ENCODE peak calls at places on chromosomes 6 and 20, in six cellular contexts. One of them, this sample, is unnamed.

GRCh38 chr6:63352587-63353281 is 33.0 kb upstream of the LGSN start:
- DNase-seq in stimulated activated naive B cell treated with anti-CD40 and anti-IgM and Interleukin-4, amounts not matched to agents 10 μg/mL and 1 μg/mL and 100 μg/mL, for 72 hours: peak; percentile 46
- DNase-seq in OCI-LY7: peak; percentile 89
- DNase-seq in stimulated activated CD8-positive, alpha-beta memory T cell treated with anti-CD3 and anti-CD28 coated beads, Interleukin-12 subunit alpha, Interleukin-12 subunit beta, amount 100 ng/mL, for 4 hours: no peak
- DNase-seq in EL: no peak
- DNase-seq in RWPE1: peak; percentile 30
- DNase-seq in this sample: no peak

GRCh38 chr6:138012682-138013081 is 94.5 kb downstream of the PERP start:
- DNase-seq in OCI-LY7: no peak
- DNase-seq in EL: no peak
- DNase-seq in stimulated activated naive B cell treated with anti-CD40 and anti-IgM and Interleukin-4, amounts not matched to agents 10 μg/mL and 1 μg/mL and 100 μg/mL, for 72 hours: no peak
- DNase-seq in RWPE1: no peak
- DNase-seq in stimulated activated CD8-positive, alpha-beta memory T cell treated with anti-CD3 and anti-CD28 coated beads, Interleukin-12 subunit alpha, Interleukin-12 subunit beta, amount 100 ng/mL, for 4 hours: no peak
- DNase-seq in this sample: no peak

GRCh38 chr20:63314015-63314471 is 21.1 kb downstream of the COL20A1 start:
- DNase-seq in OCI-LY7: no peak
- DNase-seq in RWPE1: no peak
- DNase-seq in EL: no peak
- DNase-seq in stimulated activated CD8-positive, alpha-beta memory T cell treated with anti-CD3 and anti-CD28 coated beads, Interleukin-12 subunit alpha, Interleukin-12 subunit beta, amount 100 ng/mL, for 4 hours: no peak
- DNase-seq in stimulated activated naive B cell treated with anti-CD40 and anti-IgM and Interleukin-4, amounts not matched to agents 10 μg/mL and 1 μg/mL and 100 μg/mL, for 72 hours: no peak
- DNase-seq in this sample: no peak

GRCh38 chr6:114619621-114620020 is 276.8 kb upstream of the HS3ST5 start:
- DNase-seq in stimulated activated CD8-positive, alpha-beta memory T cell treated with anti-CD3 and anti-CD28 coated beads, Interleukin-12 subunit alpha, Interleukin-12 subunit beta, amount 100 ng/mL, for 4 hours: no peak
- DNase-seq in RWPE1: no peak
- DNase-seq in OCI-LY7: no peak
- DNase-seq in stimulated activated naive B cell treated with anti-CD40 and anti-IgM and Interleukin-4, amounts not matched to agents 10 μg/mL and 1 μg/mL and 100 μg/mL, for 72 hours: no peak
- DNase-seq in EL: no peak
- DNase-seq in this sample: no peak

GRCh38 chr20:32017711-32018251 is 7.5 kb downstream of the CCM2L start:
- DNase-seq in stimulated activated naive B cell treated with anti-CD40 and anti-IgM and Interleukin-4, amounts not matched to agents 10 μg/mL and 1 μg/mL and 100 μg/mL, for 72 hours: no peak
- DNase-seq in EL: no peak
- DNase-seq in RWPE1: peak; percentile 78
- DNase-seq in OCI-LY7: peak; percentile 79
- DNase-seq in stimulated activated CD8-positive, alpha-beta memory T cell treated with anti-CD3 and anti-CD28 coated beads, Interleukin-12 subunit alpha, Interleukin-12 subunit beta, amount 100 ng/mL, for 4 hours: no peak
- DNase-seq in this sample: no peak

GRCh38 chr20:16098890-16099639 is 474.2 kb downstream of the KIF16B start:
- DNase-seq in RWPE1: no peak
- DNase-seq in stimulated activated naive B cell treated with anti-CD40 and anti-IgM and Interleukin-4, amounts not matched to agents 10 μg/mL and 1 μg/mL and 100 μg/mL, for 72 hours: no peak
- DNase-seq in OCI-LY7: no peak
- DNase-seq in EL: no peak
- DNase-seq in stimulated activated CD8-positive, alpha-beta memory T cell treated with anti-CD3 and anti-CD28 coated beads, Interleukin-12 subunit alpha, Interleukin-12 subunit beta, amount 100 ng/mL, for 4 hours: no peak
- DNase-seq in this sample: no peak

GRCh38 chr6:105431226-105431625 is 28.3 kb upstream of the PREP start:
- DNase-seq in RWPE1: peak; percentile 46
- DNase-seq in stimulated activated CD8-positive, alpha-beta memory T cell treated with anti-CD3 and anti-CD28 coated beads, Interleukin-12 subunit alpha, Interleukin-12 subunit beta, amount 100 ng/mL, for 4 hours: no peak
- DNase-seq in EL: peak; percentile 64
- DNase-seq in OCI-LY7: peak; percentile 58
- DNase-seq in stimulated activated naive B cell treated with anti-CD40 and anti-IgM and Interleukin-4, amounts not matched to agents 10 μg/mL and 1 μg/mL and 100 μg/mL, for 72 hours: no peak
- DNase-seq in this sample: no peak

GRCh38 chr6:56732517-56732916 is 89.8 kb upstream of the DST start:
- DNase-seq in stimulated activated naive B cell treated with anti-CD40 and anti-IgM and Interleukin-4, amounts not matched to agents 10 μg/mL and 1 μg/mL and 100 μg/mL, for 72 hours: no peak
- DNase-seq in RWPE1: no peak
- DNase-seq in OCI-LY7: no peak
- DNase-seq in EL: no peak
- DNase-seq in stimulated activated CD8-positive, alpha-beta memory T cell treated with anti-CD3 and anti-CD28 coated beads, Interleukin-12 subunit alpha, Interleukin-12 subunit beta, amount 100 ng/mL, for 4 hours: no peak
- DNase-seq in this sample: no peak

GRCh38 chr6:84762941-84763396 is 1.4 kb downstream of the TBX18 start:
- DNase-seq in OCI-LY7: no peak
- DNase-seq in EL: no peak
- DNase-seq in RWPE1: peak; percentile 26
- DNase-seq in stimulated activated CD8-positive, alpha-beta memory T cell treated with anti-CD3 and anti-CD28 coated beads, Interleukin-12 subunit alpha, Interleukin-12 subunit beta, amount 100 ng/mL, for 4 hours: no peak
- DNase-seq in stimulated activated naive B cell treated with anti-CD40 and anti-IgM and Interleukin-4, amounts not matched to agents 10 μg/mL and 1 μg/mL and 100 μg/mL, for 72 hours: no peak
- DNase-seq in this sample: peak; percentile 67

GRCh38 chr6:169177516-169178196 is 76.0 kb downstream of the THBS2 start:
- DNase-seq in stimulated activated naive B cell treated with anti-CD40 and anti-IgM and Interleukin-4, amounts not matched to agents 10 μg/mL and 1 μg/mL and 100 μg/mL, for 72 hours: no peak
- DNase-seq in stimulated activated CD8-positive, alpha-beta memory T cell treated with anti-CD3 and anti-CD28 coated beads, Interleukin-12 subunit alpha, Interleukin-12 subunit beta, amount 100 ng/mL, for 4 hours: no peak
- DNase-seq in RWPE1: no peak
- DNase-seq in EL: no peak
- DNase-seq in OCI-LY7: no peak
- DNase-seq in this sample: no peak

GRCh38 chr20:49657118-49657901 is 56.4 kb downstream of the B4GALT5 start:
- DNase-seq in OCI-LY7: no peak
- DNase-seq in stimulated activated CD8-positive, alpha-beta memory T cell treated with anti-CD3 and anti-CD28 coated beads, Interleukin-12 subunit alpha, Interleukin-12 subunit beta, amount 100 ng/mL, for 4 hours: no peak
- DNase-seq in stimulated activated naive B cell treated with anti-CD40 and anti-IgM and Interleukin-4, amounts not matched to agents 10 μg/mL and 1 μg/mL and 100 μg/mL, for 72 hours: no peak
- DNase-seq in RWPE1: no peak
- DNase-seq in EL: no peak
- DNase-seq in this sample: no peak

GRCh38 chr6:47780510-47781356 is 1.1 kb upstream of the OPN5 start:
- DNase-seq in RWPE1: peak; percentile 53
- DNase-seq in stimulated activated CD8-positive, alpha-beta memory T cell treated with anti-CD3 and anti-CD28 coated beads, Interleukin-12 subunit alpha, Interleukin-12 subunit beta, amount 100 ng/mL, for 4 hours: no peak
- DNase-seq in OCI-LY7: peak; percentile 67
- DNase-seq in stimulated activated naive B cell treated with anti-CD40 and anti-IgM and Interleukin-4, amounts not matched to agents 10 μg/mL and 1 μg/mL and 100 μg/mL, for 72 hours: peak; percentile 4
- DNase-seq in EL: peak; percentile 71
- DNase-seq in this sample: no peak

GRCh38 chr20:62737271-62737761 is 28.7 kb downstream of the NTSR1 start:
- DNase-seq in stimulated activated CD8-positive, alpha-beta memory T cell treated with anti-CD3 and anti-CD28 coated beads, Interleukin-12 subunit alpha, Interleukin-12 subunit beta, amount 100 ng/mL, for 4 hours: no peak
- DNase-seq in stimulated activated naive B cell treated with anti-CD40 and anti-IgM and Interleukin-4, amounts not matched to agents 10 μg/mL and 1 μg/mL and 100 μg/mL, for 72 hours: no peak
- DNase-seq in OCI-LY7: no peak
- DNase-seq in RWPE1: no peak
- DNase-seq in EL: no peak
- DNase-seq in this sample: peak; percentile 25

GRCh38 chr20:16005612-16006493 is 567.4 kb downstream of the KIF16B start:
- DNase-seq in OCI-LY7: no peak
- DNase-seq in stimulated activated naive B cell treated with anti-CD40 and anti-IgM and Interleukin-4, amounts not matched to agents 10 μg/mL and 1 μg/mL and 100 μg/mL, for 72 hours: no peak
- DNase-seq in EL: no peak
- DNase-seq in RWPE1: no peak
- DNase-seq in stimulated activated CD8-positive, alpha-beta memory T cell treated with anti-CD3 and anti-CD28 coated beads, Interleukin-12 subunit alpha, Interleukin-12 subunit beta, amount 100 ng/mL, for 4 hours: no peak
- DNase-seq in this sample: no peak

GRCh38 chr20:47677314-47678129 is 107.8 kb downstream of the SULF2 start:
- DNase-seq in EL: peak; percentile 25
- DNase-seq in RWPE1: peak; percentile 93
- DNase-seq in OCI-LY7: peak; percentile 72
- DNase-seq in stimulated activated naive B cell treated with anti-CD40 and anti-IgM and Interleukin-4, amounts not matched to agents 10 μg/mL and 1 μg/mL and 100 μg/mL, for 72 hours: peak; percentile 51
- DNase-seq in stimulated activated CD8-positive, alpha-beta memory T cell treated with anti-CD3 and anti-CD28 coated beads, Interleukin-12 subunit alpha, Interleukin-12 subunit beta, amount 100 ng/mL, for 4 hours: peak; percentile 37
- DNase-seq in this sample: no peak

GRCh38 chr6:151509048-151509447 is 15.2 kb downstream of the CCDC170 start:
- DNase-seq in OCI-LY7: no peak
- DNase-seq in EL: no peak
- DNase-seq in RWPE1: no peak
- DNase-seq in stimulated activated CD8-positive, alpha-beta memory T cell treated with anti-CD3 and anti-CD28 coated beads, Interleukin-12 subunit alpha, Interleukin-12 subunit beta, amount 100 ng/mL, for 4 hours: no peak
- DNase-seq in stimulated activated naive B cell treated with anti-CD40 and anti-IgM and Interleukin-4, amounts not matched to agents 10 μg/mL and 1 μg/mL and 100 μg/mL, for 72 hours: no peak
- DNase-seq in this sample: no peak

GRCh38 chr6:7617954-7618764 is 28.2 kb downstream of the SNRNP48 start:
- DNase-seq in OCI-LY7: no peak
- DNase-seq in RWPE1: peak; percentile 14
- DNase-seq in stimulated activated naive B cell treated with anti-CD40 and anti-IgM and Interleukin-4, amounts not matched to agents 10 μg/mL and 1 μg/mL and 100 μg/mL, for 72 hours: peak; percentile 38
- DNase-seq in stimulated activated CD8-positive, alpha-beta memory T cell treated with anti-CD3 and anti-CD28 coated beads, Interleukin-12 subunit alpha, Interleukin-12 subunit beta, amount 100 ng/mL, for 4 hours: no peak
- DNase-seq in EL: peak; percentile 84
- DNase-seq in this sample: no peak

GRCh38 chr6:14824060-14824834 is 421.6 kb upstream of the JARID2 start:
- DNase-seq in OCI-LY7: no peak
- DNase-seq in RWPE1: no peak
- DNase-seq in stimulated activated naive B cell treated with anti-CD40 and anti-IgM and Interleukin-4, amounts not matched to agents 10 μg/mL and 1 μg/mL and 100 μg/mL, for 72 hours: no peak
- DNase-seq in stimulated activated CD8-positive, alpha-beta memory T cell treated with anti-CD3 and anti-CD28 coated beads, Interleukin-12 subunit alpha, Interleukin-12 subunit beta, amount 100 ng/mL, for 4 hours: no peak
- DNase-seq in EL: no peak
- DNase-seq in this sample: no peak

GRCh38 chr6:1423578-1423977 is 34.2 kb downstream of the FOXF2 start:
- DNase-seq in RWPE1: no peak
- DNase-seq in stimulated activated naive B cell treated with anti-CD40 and anti-IgM and Interleukin-4, amounts not matched to agents 10 μg/mL and 1 μg/mL and 100 μg/mL, for 72 hours: no peak
- DNase-seq in OCI-LY7: no peak
- DNase-seq in stimulated activated CD8-positive, alpha-beta memory T cell treated with anti-CD3 and anti-CD28 coated beads, Interleukin-12 subunit alpha, Interleukin-12 subunit beta, amount 100 ng/mL, for 4 hours: no peak
- DNase-seq in EL: peak; percentile 44
- DNase-seq in this sample: no peak

GRCh38 chr20:18672826-18673225 is 85.0 kb downstream of the DTD1 start:
- DNase-seq in OCI-LY7: no peak
- DNase-seq in RWPE1: no peak
- DNase-seq in EL: no peak
- DNase-seq in stimulated activated CD8-positive, alpha-beta memory T cell treated with anti-CD3 and anti-CD28 coated beads, Interleukin-12 subunit alpha, Interleukin-12 subunit beta, amount 100 ng/mL, for 4 hours: no peak
- DNase-seq in stimulated activated naive B cell treated with anti-CD40 and anti-IgM and Interleukin-4, amounts not matched to agents 10 μg/mL and 1 μg/mL and 100 μg/mL, for 72 hours: no peak
- DNase-seq in this sample: no peak

GRCh38 chr20:21698494-21699215 is 6.8 kb upstream of the PAX1 start:
- DNase-seq in RWPE1: no peak
- DNase-seq in OCI-LY7: no peak
- DNase-seq in stimulated activated naive B cell treated with anti-CD40 and anti-IgM and Interleukin-4, amounts not matched to agents 10 μg/mL and 1 μg/mL and 100 μg/mL, for 72 hours: no peak
- DNase-seq in EL: no peak
- DNase-seq in stimulated activated CD8-positive, alpha-beta memory T cell treated with anti-CD3 and anti-CD28 coated beads, Interleukin-12 subunit alpha, Interleukin-12 subunit beta, amount 100 ng/mL, for 4 hours: no peak
- DNase-seq in this sample: no peak

GRCh38 chr6:161480416-161481165 is 206.7 kb upstream of the AGPAT4 start:
- DNase-seq in OCI-LY7: no peak
- DNase-seq in RWPE1: no peak
- DNase-seq in EL: no peak
- DNase-seq in stimulated activated CD8-positive, alpha-beta memory T cell treated with anti-CD3 and anti-CD28 coated beads, Interleukin-12 subunit alpha, Interleukin-12 subunit beta, amount 100 ng/mL, for 4 hours: no peak
- DNase-seq in stimulated activated naive B cell treated with anti-CD40 and anti-IgM and Interleukin-4, amounts not matched to agents 10 μg/mL and 1 μg/mL and 100 μg/mL, for 72 hours: no peak
- DNase-seq in this sample: no peak

GRCh38 chr6:122612838-122613237 is 2.6 kb downstream of the PKIB start:
- DNase-seq in stimulated activated CD8-positive, alpha-beta memory T cell treated with anti-CD3 and anti-CD28 coated beads, Interleukin-12 subunit alpha, Interleukin-12 subunit beta, amount 100 ng/mL, for 4 hours: no peak
- DNase-seq in OCI-LY7: no peak
- DNase-seq in EL: no peak
- DNase-seq in stimulated activated naive B cell treated with anti-CD40 and anti-IgM and Interleukin-4, amounts not matched to agents 10 μg/mL and 1 μg/mL and 100 μg/mL, for 72 hours: no peak
- DNase-seq in RWPE1: no peak
- DNase-seq in this sample: no peak

GRCh38 chr6:14540859-14541540 is 423.4 kb downstream of the CD83 start:
- DNase-seq in stimulated activated CD8-positive, alpha-beta memory T cell treated with anti-CD3 and anti-CD28 coated beads, Interleukin-12 subunit alpha, Interleukin-12 subunit beta, amount 100 ng/mL, for 4 hours: no peak
- DNase-seq in EL: no peak
- DNase-seq in OCI-LY7: no peak
- DNase-seq in stimulated activated naive B cell treated with anti-CD40 and anti-IgM and Interleukin-4, amounts not matched to agents 10 μg/mL and 1 μg/mL and 100 μg/mL, for 72 hours: no peak
- DNase-seq in RWPE1: no peak
- DNase-seq in this sample: no peak